ENCODE peak calls at places on chromosomes 13 and 19, in four cellular contexts. E is thoracic aorta, Y is retinal pigment epithelial cell, N is AG10803. G is an unnamed sample.

GRCh38 chr13:27481766-27482165 is 31.4 kb upstream of the MTIF3 start:
- DNase-seq in Y (no peak), E (no peak), N (no peak), G (no peak)

GRCh38 chr19:7705387-7706187 is 3.7 kb upstream of the FCER2 start:
- DNase-seq in E (no peak), N (no peak), Y (no peak), G (no peak)

GRCh38 chr19:48859711-48860572 is 8.5 kb downstream of the PLEKHA4 start:
- DNase-seq in N (no peak), Y (no peak), E (no peak), G (no peak)

GRCh38 chr13:33454844-33455256 is 169.3 kb upstream of the STARD13 start:
- DNase-seq in N (peak), Y (no peak), E (no peak), G (no peak)

GRCh38 chr13:20477394-20477793 is 48.3 kb downstream of the CRYL1 start:
- DNase-seq in N (no peak), Y (no peak), E (no peak), G (no peak)

GRCh38 chr13:104431895-104432294 is 1365.7 kb upstream of the SLC10A2 start:
- DNase-seq in Y (no peak), N (no peak), E (no peak), G (no peak)

GRCh38 chr13:28792992-28793391 is 27.1 kb upstream of the MTUS2 start:
- DNase-seq in E (no peak), Y (no peak), N (peak), G (no peak)

GRCh38 chr13:99041788-99042187 is 63.9 kb upstream of the DOCK9 start:
- DNase-seq in N (no peak), Y (no peak), E (no peak), G (no peak)

GRCh38 chr19:17695198-17695597 is 7.0 kb upstream of the UNC13A start:
- DNase-seq in Y (no peak), E (no peak), N (no peak), G (no peak)

GRCh38 chr19:58351996-58352755 is 1.1 kb downstream of the A1BG start:
- DNase-seq in Y (no peak), E (no peak), N (no peak), G (no peak)

GRCh38 chr13:40205771-40206240 is 460.6 kb downstream of the FOXO1 start:
- DNase-seq in Y (no peak), E (no peak), N (no peak), G (no peak)

GRCh38 chr19:56953411-56953810 is 112.9 kb upstream of the PEG3 start:
- DNase-seq in N (no peak), Y (no peak), E (no peak), G (no peak)

GRCh38 chr13:74819549-74819948 is 662.4 kb downstream of the TBC1D4 start:
- DNase-seq in E (no peak), N (no peak), Y (no peak), G (no peak)

GRCh38 chr19:51210385-51210784 is 14.5 kb upstream of the CD33 start:
- DNase-seq in N (no peak), E (no peak), Y (no peak), G (no peak)

GRCh38 chr19:375395-376110 is 31.0 kb upstream of the MIER2 start:
- DNase-seq in Y (no peak), E (no peak), N (no peak), G (no peak)

GRCh38 chr19:16896913-16897571 is 8.2 kb downstream of the F2RL3 start:
- DNase-seq in N (peak), E (peak), Y (peak), G (peak)

GRCh38 chr13:52026246-52026626 is 1.7 kb downstream of the UTP14C start:
- DNase-seq in E (no peak), Y (no peak), N (no peak), G (no peak)

GRCh38 chr19:310781-311496 is 19.7 kb upstream of the PLPP2 start:
- DNase-seq in Y (no peak), E (no peak), N (no peak), G (no peak)

GRCh38 chr19:45508931-45509691 is 1.8 kb downstream of the VASP start:
- DNase-seq in N (peak), Y (no peak), E (peak), G (no peak)

GRCh38 chr19:14533450-14533849 is 4.1 kb downstream of the TECR start:
- DNase-seq in Y (no peak), N (no peak), E (no peak), G (no peak)

GRCh38 chr19:14540741-14541525 is 11.5 kb downstream of the TECR start:
- DNase-seq in N (no peak), Y (no peak), E (no peak), G (no peak)

GRCh38 chr19:14542721-14543328 is 13.4 kb downstream of the TECR start:
- DNase-seq in N (peak), E (no peak), Y (no peak), G (no peak)

GRCh38 chr19:14536926-14537692 is 7.7 kb downstream of the TECR start:
- DNase-seq in Y (no peak), E (no peak), N (peak), G (no peak)
- H3K4me3 ChIP-seq in Y (peak), E (no peak), N (no peak), G (no peak)

GRCh38 chr19:36031308-36031707 is 1.4 kb downstream of the CLIP3 start:
- DNase-seq in Y (no peak), E (no peak), N (no peak), G (no peak)

GRCh38 chr19:36030264-36031148 is 2.2 kb downstream of the CLIP3 start:
- DNase-seq in N (peak), E (no peak), Y (no peak), G (no peak)

GRCh38 chr19:36028313-36029041 is 4.2 kb downstream of the CLIP3 start:
- DNase-seq in Y (no peak), N (no peak), E (no peak), G (no peak)

GRCh38 chr19:36027696-36028095 is 5.0 kb downstream of the CLIP3 start:
- DNase-seq in N (no peak), Y (no peak), E (no peak), G (no peak)

GRCh38 chr19:36032251-36033104 is at the start of gene CLIP3:
- DNase-seq in Y (no peak), N (peak), E (no peak), G (no peak)
- H3K4me3 ChIP-seq in Y (peak), N (peak), E (peak), G (peak)

GRCh38 chr19:2055871-2056809 is 5.1 kb upstream of the MKNK2 start:
- DNase-seq in N (peak), Y (no peak), E (no peak), G (no peak)
- H3K4me3 ChIP-seq in N (peak), Y (no peak), E (peak), G (peak)

DNA sequence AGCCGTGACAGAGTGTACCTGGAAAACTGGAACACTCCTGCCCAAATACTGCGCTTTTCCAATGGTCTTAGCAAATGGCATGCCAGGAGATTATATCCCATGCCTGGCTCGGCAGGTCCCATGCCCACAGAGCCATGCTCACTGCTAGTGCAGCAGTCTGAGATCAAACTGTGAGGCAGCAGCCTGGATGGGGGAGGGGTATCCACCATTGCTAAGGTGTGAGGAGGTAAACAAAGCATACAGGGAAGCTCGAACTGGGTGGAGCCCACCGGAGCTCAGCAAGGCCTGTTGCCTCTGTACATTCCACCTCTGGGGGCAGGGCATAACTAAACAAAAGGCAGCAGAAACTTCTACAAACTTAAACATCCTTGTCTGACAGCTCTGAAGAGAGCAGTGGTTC is 10.5 kb downstream of the CYP2A13 start:
- DNase-seq in E (no peak), Y (no peak), N (no peak), G (no peak)
- H3K4me3 ChIP-seq in E (no peak), Y (no peak), N (no peak), G (no peak)